ENCODE peak calls at places on chromosomes 1 and 21, in five cellular contexts. W, D, M, Q and I are unnamed samples.

GRCh38 chr1:194289569-194290266 is 1103.3 kb upstream of the B3GALT2 start:
- DNase-seq in W (no peak), D (no peak), M (no peak), Q (peak; percentile 20), I (peak; percentile 6)

GRCh38 chr1:107794571-107794970 is 170.4 kb downstream of the VAV3 start:
- DNase-seq in W (no peak), D (no peak), M (no peak), Q (no peak), I (no peak)

GRCh38 chr1:2045468-2046224 is 4.6 kb upstream of the PRKCZ start:
- DNase-seq in W (no peak), D (no peak), M (no peak), Q (no peak), I (no peak)

GRCh38 chr1:214496126-214496525 is 55.3 kb downstream of the PTPN14 start:
- DNase-seq in W (peak; percentile 38), D (no peak), M (no peak), Q (no peak), I (no peak)

GRCh38 chr1:111704776-111705175 is 34.4 kb downstream of the INKA2 start:
- DNase-seq in W (no peak), D (no peak), M (no peak), Q (no peak), I (no peak)

GRCh38 chr1:89938171-89939055 is 56.5 kb upstream of the ZNF326 start:
- DNase-seq in W (no peak), D (peak; percentile 10), M (no peak), Q (no peak), I (no peak)

GRCh38 chr21:38498057-38498833 is at the start of gene ERG:
- DNase-seq in W (no peak), D (no peak), M (no peak), Q (no peak), I (no peak)

GRCh38 chr21:25891596-25891995 is 156.8 kb downstream of the GABPA start:
- DNase-seq in W (no peak), D (no peak), M (no peak), Q (no peak), I (no peak)

GRCh38 chr1:85230305-85230977 is 29.0 kb downstream of the C1orf52 start:
- DNase-seq in W (no peak), D (no peak), M (peak; percentile 53), Q (no peak), I (peak; percentile 60)

GRCh38 chr1:38178236-38178635 is 131.6 kb upstream of the POU3F1 start:
- DNase-seq in W (no peak), D (no peak), M (no peak), Q (no peak), I (no peak)

GRCh38 chr1:229409616-229410369 is 24.1 kb downstream of the ACTA1 start:
- DNase-seq in W (no peak), D (no peak), M (peak; percentile 33), Q (no peak), I (peak; percentile 20)

GRCh38 chr1:1598720-1599029 is 1.3 kb downstream of the FNDC10 start:
- DNase-seq in W (no peak), D (no peak), M (no peak), Q (no peak), I (no peak)

GRCh38 chr1:101004061-101004460 is 21.5 kb downstream of the DPH5 start:
- DNase-seq in W (no peak), D (no peak), M (no peak), Q (no peak), I (no peak)

GRCh38 chr1:173255214-173255813 is 48.2 kb upstream of the TNFSF4 start:
- DNase-seq in W (peak; percentile 35), D (peak; percentile 54), M (no peak), Q (no peak), I (peak; percentile 67)

GRCh38 chr1:234541281-234541975 is 62.4 kb upstream of the TARBP1 start:
- DNase-seq in W (no peak), D (no peak), M (no peak), Q (no peak), I (no peak)

GRCh38 chr1:151715726-151716404 is 738 bp downstream of the CELF3 start:
- DNase-seq in W (no peak), D (no peak), M (peak; percentile 78), Q (no peak), I (peak; percentile 89)

GRCh38 chr1:181608386-181608785 is 125.1 kb downstream of the CACNA1E start:
- DNase-seq in W (no peak), D (no peak), M (no peak), Q (no peak), I (no peak)

GRCh38 chr1:211653907-211654553 is 21.4 kb downstream of the NEK2 start:
- DNase-seq in W (no peak), D (peak; percentile 66), M (no peak), Q (no peak), I (no peak)

GRCh38 chr1:30412241-30413110 is 310.9 kb downstream of the MATN1 start:
- DNase-seq in W (peak; percentile 34), D (peak; percentile 54), M (peak; percentile 10), Q (no peak), I (no peak)

GRCh38 chr1:5947071-5947821 is 45.0 kb downstream of the NPHP4 start:
- DNase-seq in W (no peak), D (no peak), M (peak; percentile 17), Q (no peak), I (no peak)

GRCh38 chr1:3968851-3969250 is 68.8 kb upstream of the C1orf174 start:
- DNase-seq in W (no peak), D (no peak), M (no peak), Q (no peak), I (peak; percentile 4)

GRCh38 chr1:113647121-113647520 is 112.2 kb downstream of the PHTF1 start:
- DNase-seq in W (no peak), D (no peak), M (no peak), Q (no peak), I (no peak)

GRCh38 chr1:37561794-37562132 is 5.0 kb downstream of the DNALI1 start:
- DNase-seq in W (peak; percentile 66), D (peak; percentile 6), M (peak; percentile 68), Q (no peak), I (peak; percentile 66)

GRCh38 chr1:212699839-212700596 is at the start of gene BATF3:
- DNase-seq in W (no peak), D (no peak), M (no peak), Q (peak; percentile 28), I (peak; percentile 44)